ENCODE peak calls at places on chromosomes 12 and 14, in seven cellular contexts. C, S, X, Y, E, J and Z are unnamed samples.

GRCh38 chr12:48125985-48126384 is 6.8 kb downstream of the PFKM start:
- DNase-seq in S (no peak), J (no peak), E (no peak), C (no peak), Y (no peak), X (no peak), Z (no peak)

GRCh38 chr12:1579626-1580025 is 14.8 kb downstream of the FBXL14 start:
- DNase-seq in E (no peak), X (no peak), S (no peak), Y (no peak), J (no peak), C (peak), Z (no peak)

GRCh38 chr12:25699454-25699853 is 146.4 kb upstream of the LMNTD1 start:
- DNase-seq in S (no peak), Y (no peak), J (no peak), C (peak), X (no peak), E (no peak), Z (peak)

GRCh38 chr14:77593501-77593911 is 22.9 kb downstream of the SPTLC2 start:
- DNase-seq in J (peak), C (peak), S (no peak), X (no peak), E (no peak), Y (no peak), Z (peak)

GRCh38 chr12:28787151-28787550 is 361.9 kb upstream of the FAR2 start:
- DNase-seq in Y (no peak), S (peak), E (no peak), C (peak), X (no peak), J (no peak), Z (no peak)

GRCh38 chr14:61470261-61470953 is 149.0 kb downstream of the PRKCH start:
- DNase-seq in E (no peak), S (peak), J (peak), Y (peak), C (peak), X (peak), Z (peak)

GRCh38 chr14:50311337-50311973 is 574 bp downstream of the L2HGDH start:
- DNase-seq in X (no peak), Y (peak), C (no peak), S (peak), J (no peak), E (no peak), Z (no peak)

GRCh38 chr14:45715946-45716345 is 462.9 kb upstream of the MIS18BP1 start:
- DNase-seq in C (no peak), Y (no peak), X (no peak), J (no peak), S (no peak), E (no peak), Z (no peak)

GRCh38 chr14:61525293-61526011 is 169.9 kb upstream of the HIF1A start:
- DNase-seq in C (peak), E (no peak), X (no peak), Y (no peak), S (peak), J (peak), Z (peak)

GRCh38 chr12:569803-570236 is 93.4 kb downstream of the NINJ2 start:
- DNase-seq in E (peak), Y (peak), J (peak), S (peak), X (peak), C (peak), Z (peak)

GRCh38 chr14:99460793-99461192 is 19.9 kb downstream of the SETD3 start:
- DNase-seq in X (peak), E (peak), S (peak), C (no peak), Y (no peak), J (peak), Z (no peak)

GRCh38 chr12:4119157-4119761 is 154.3 kb upstream of the CCND2 start:
- DNase-seq in C (no peak), S (no peak), J (no peak), X (no peak), Y (no peak), E (peak), Z (no peak)

GRCh38 chr14:77313374-77313773 is 7.3 kb downstream of the POMT2 start:
- DNase-seq in E (no peak), X (no peak), S (peak), Y (no peak), C (no peak), J (peak), Z (no peak)

GRCh38 chr14:68449565-68450295 is 343.1 kb downstream of the ZFP36L1 start:
- DNase-seq in X (peak), J (peak), E (no peak), Y (peak), S (peak), C (no peak), Z (peak)

GRCh38 chr14:23167006-23167847 is 16.2 kb downstream of the SLC7A8 start:
- DNase-seq in C (no peak), J (no peak), X (no peak), S (no peak), Y (no peak), E (no peak), Z (no peak)

GRCh38 chr12:98594050-98594853 is 766 bp downstream of the SLC25A3 start:
- DNase-seq in Y (peak), C (no peak), E (peak), S (peak), J (peak), X (no peak), Z (peak)

GRCh38 chr12:125538800-125539199 is 473.6 kb downstream of the AACS start:
- DNase-seq in E (no peak), X (no peak), S (no peak), Y (no peak), J (no peak), C (no peak), Z (no peak)

GRCh38 chr14:104280902-104281767 is 142.7 kb downstream of the KIF26A start:
- DNase-seq in J (no peak), E (peak), C (no peak), S (no peak), X (peak), Y (no peak), Z (no peak)

GRCh38 chr12:105109465-105110212 is 2.1 kb downstream of the WASHC4 start:
- DNase-seq in E (no peak), S (no peak), J (no peak), X (no peak), C (peak), Y (no peak), Z (peak)

GRCh38 chr14:69648480-69649414 is 37.4 kb downstream of the SUSD6 start:
- DNase-seq in S (no peak), Y (no peak), J (no peak), C (peak), E (no peak), X (no peak), Z (peak)

GRCh38 chr12:87155616-87156015 is 873.6 kb downstream of the C12orf50 start:
- DNase-seq in X (no peak), E (no peak), S (no peak), C (peak), Y (no peak), J (peak), Z (peak)

GRCh38 chr12:51788876-51789275 is 59.6 kb downstream of the FIGNL2 start:
- DNase-seq in S (peak), X (no peak), J (peak), Y (no peak), E (no peak), C (peak), Z (peak)

GRCh38 chr12:989751-990278 is 1.2 kb upstream of the ERC1 start:
- DNase-seq in Y (peak), S (peak), C (peak), E (no peak), J (peak), X (no peak), Z (peak)

DNA sequence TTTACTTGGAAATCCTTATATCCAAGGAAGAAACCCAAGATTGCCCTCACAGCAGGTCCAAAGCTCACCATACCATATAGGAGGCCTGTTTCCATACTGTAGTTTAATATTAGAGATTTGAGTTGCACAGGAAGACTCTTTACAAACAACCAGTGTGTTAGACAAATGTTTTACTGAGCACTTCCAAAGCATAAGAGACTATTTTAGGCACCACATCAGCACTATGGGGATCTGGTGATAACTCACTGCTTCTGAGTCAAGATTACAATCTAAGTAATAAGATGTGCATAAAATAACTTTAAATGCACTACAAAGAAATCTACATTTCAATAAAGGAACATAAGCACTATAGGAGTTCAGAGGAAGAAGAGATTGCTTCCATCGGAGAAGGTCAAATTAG is 71.4 kb downstream of the SPPL3 start:
- DNase-seq in E (no peak), S (no peak), C (no peak), Y (no peak), J (no peak), X (no peak), Z (no peak)
- H4K8ac ChIP-seq in E (no peak), S (no peak), C (no peak), Y (no peak), J (no peak), X (no peak), Z (no peak)

GRCh38 chr12:103250487-103250886 is 245.3 kb downstream of the C12orf42 start:
- DNase-seq in Y (no peak), C (no peak), J (no peak), E (no peak), X (no peak), S (no peak), Z (no peak)

GRCh38 chr12:103249614-103250013 is 246.2 kb downstream of the C12orf42 start:
- DNase-seq in E (no peak), J (no peak), S (no peak), C (no peak), X (no peak), Y (no peak), Z (no peak)

GRCh38 chr12:103247531-103247930 is 248.2 kb downstream of the C12orf42 start:
- DNase-seq in S (no peak), C (no peak), J (no peak), X (no peak), Y (no peak), E (no peak), Z (no peak)

GRCh38 chr12:103241184-103241583 is 254.6 kb downstream of the C12orf42 start:
- DNase-seq in J (no peak), Y (no peak), S (no peak), C (no peak), X (no peak), E (no peak), Z (no peak)

GRCh38 chr12:103244596-103244995 is 251.2 kb downstream of the C12orf42 start:
- DNase-seq in S (no peak), C (no peak), J (no peak), X (no peak), E (no peak), Y (no peak), Z (no peak)
- H4K8ac ChIP-seq in S (no peak), C (no peak), J (no peak), X (no peak), E (no peak), Y (no peak), Z (no peak)

GRCh38 chr12:127174881-127175280 is 1092.1 kb upstream of the TMEM132C start:
- DNase-seq in S (no peak), J (no peak), C (no peak), X (no peak), Y (no peak), E (no peak), Z (no peak)

GRCh38 chr12:127178039-127178438 is 1088.9 kb upstream of the TMEM132C start:
- DNase-seq in J (no peak), S (no peak), E (no peak), Y (no peak), C (no peak), X (no peak), Z (no peak)

GRCh38 chr12:127175361-127175760 is 1091.6 kb upstream of the TMEM132C start:
- DNase-seq in J (no peak), E (no peak), X (no peak), C (no peak), Y (no peak), S (no peak), Z (no peak)

GRCh38 chr12:127178463-127178862 is 1088.5 kb upstream of the TMEM132C start:
- DNase-seq in X (no peak), C (no peak), E (no peak), Y (no peak), S (no peak), J (no peak), Z (no peak)

GRCh38 chr12:127176804-127177203 is 1090.2 kb upstream of the TMEM132C start:
- DNase-seq in X (no peak), S (no peak), E (no peak), C (no peak), Y (no peak), J (no peak), Z (no peak)
- H4K8ac ChIP-seq in X (no peak), S (no peak), E (no peak), C (no peak), Y (no peak), J (no peak), Z (no peak)

GRCh38 chr12:6788972-6789905 is at the start of gene CD4:
- DNase-seq in C (no peak), J (peak), Y (no peak), X (peak), E (no peak), S (no peak), Z (no peak)

GRCh38 chr12:6783828-6784227 is 5.5 kb upstream of the CD4 start:
- DNase-seq in S (no peak), E (no peak), X (no peak), C (no peak), Y (no peak), J (no peak), Z (no peak)

GRCh38 chr12:6784292-6784691 is 5.0 kb upstream of the CD4 start:
- DNase-seq in X (no peak), J (no peak), S (no peak), C (no peak), Y (no peak), E (no peak), Z (no peak)

GRCh38 chr12:6787309-6787708 is 2.0 kb upstream of the CD4 start:
- DNase-seq in X (no peak), C (no peak), S (no peak), E (no peak), J (no peak), Y (no peak), Z (no peak)

DNA sequence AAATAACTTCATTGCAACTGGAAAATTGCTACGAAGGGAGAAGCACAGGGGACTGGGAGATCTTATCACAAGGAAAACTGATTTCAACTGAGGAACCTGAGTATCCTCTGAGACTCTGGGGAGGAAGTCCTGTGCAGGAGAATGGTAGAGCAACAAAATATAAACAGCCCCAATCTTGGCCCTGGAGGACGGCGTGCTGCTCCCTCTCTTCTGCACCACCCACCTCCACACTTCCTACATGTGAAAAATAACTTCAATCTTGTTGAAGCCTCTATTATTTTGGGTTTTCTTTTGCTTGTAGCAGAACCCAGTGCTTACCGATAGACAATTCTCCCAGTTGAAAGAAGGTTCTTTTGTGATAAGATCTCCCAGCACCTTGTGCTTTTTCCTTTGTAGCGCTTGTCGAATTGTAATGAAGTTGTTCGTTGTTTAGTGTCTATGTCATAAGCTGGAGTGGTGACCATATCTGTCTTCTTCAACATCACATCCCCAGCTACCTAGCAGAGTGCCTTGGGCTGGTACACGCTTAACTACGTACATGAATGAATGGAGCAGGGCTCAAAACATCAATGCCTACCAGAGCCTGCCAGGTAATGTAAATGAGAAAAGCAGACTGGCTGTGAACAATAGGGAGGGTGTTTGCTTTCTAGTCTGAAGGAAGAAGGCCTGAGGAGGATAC is 2.8 kb upstream of the CD4 start:
- DNase-seq in E (no peak), C (no peak), S (no peak), X (peak), J (no peak), Y (no peak), Z (no peak)
- H4K8ac ChIP-seq in E (no peak), C (no peak), S (no peak), X (no peak), J (no peak), Y (no peak), Z (no peak)

GRCh38 chr14:102975662-102976061 is 53.2 kb downstream of the AMN start:
- DNase-seq in S (no peak), E (no peak), Y (no peak), J (no peak), X (no peak), C (no peak), Z (no peak)
- H4K8ac ChIP-seq in S (no peak), E (no peak), Y (no peak), J (no peak), X (no peak), C (no peak), Z (no peak)

GRCh38 chr12:15856097-15856982 is 25.8 kb upstream of the STRAP start:
- DNase-seq in J (peak), Y (peak), E (peak), S (peak), C (peak), X (no peak), Z (peak)
- H4K8ac ChIP-seq in J (no peak), Y (no peak), E (no peak), S (no peak), C (peak), X (no peak), Z (no peak)